ENCODE peak calls at places on chromosomes 4 and X, in six cellular contexts. G is mesenchymal stem cell, H is H1, W is neuronal stem cell, A is H9, O is IMR-90. C is an unnamed sample.

GRCh38 chrX:123475068-123475724 is 257.7 kb downstream of the THOC2 start:
- DNase-seq in H (no peak), W (no peak), G (no peak), A (no peak), O (no peak), C (no peak)

GRCh38 chrX:107480272-107480671 is 30.8 kb downstream of the FRMPD3 start:
- DNase-seq in G (no peak), O (no peak), W (no peak), H (no peak), A (no peak), C (peak)

GRCh38 chrX:28901637-28902036 is 314.4 kb downstream of the IL1RAPL1 start:
- DNase-seq in O (peak), W (no peak), A (no peak), H (no peak), G (peak), C (no peak)

GRCh38 chr4:139300431-139301142 is 718 bp upstream of the NAA15 start:
- DNase-seq in A (no peak), W (no peak), H (no peak), G (peak), O (peak), C (peak)

GRCh38 chr4:137640156-137640837 is 108.0 kb upstream of the PCDH18 start:
- DNase-seq in O (no peak), G (no peak), H (no peak), A (no peak), W (no peak), C (no peak)

GRCh38 chrX:70446380-70447350 is 2.0 kb downstream of the DLG3 start:
- DNase-seq in O (no peak), H (no peak), G (no peak), W (no peak), A (no peak), C (no peak)

GRCh38 chr4:36601864-36602263 is 320.4 kb downstream of the DTHD1 start:
- DNase-seq in G (no peak), H (no peak), W (no peak), O (no peak), A (no peak), C (no peak)

GRCh38 chrX:135112096-135112729 is 8.1 kb downstream of the ETDB start:
- DNase-seq in W (no peak), O (peak), H (peak), A (peak), G (peak), C (peak)

GRCh38 chrX:133921764-133922389 is 63.5 kb downstream of the GPC3 start:
- DNase-seq in A (peak), W (peak), G (peak), H (peak), O (peak), C (peak)

GRCh38 chrX:12548341-12548740 is 242.9 kb upstream of the PRPS2 start:
- DNase-seq in G (no peak), O (no peak), W (no peak), A (no peak), H (no peak), C (no peak)

GRCh38 chr4:21879187-21879586 is 69.4 kb downstream of the KCNIP4 start:
- DNase-seq in W (no peak), O (peak), H (peak), G (peak), A (peak), C (no peak)

GRCh38 chr4:118979712-118980111 is 91.1 kb downstream of the SYNPO2 start:
- DNase-seq in W (no peak), A (no peak), G (no peak), O (no peak), H (no peak), C (no peak)

GRCh38 chr4:22458112-22458511 is 57.8 kb downstream of the ADGRA3 start:
- DNase-seq in G (no peak), H (no peak), O (no peak), A (no peak), W (no peak), C (no peak)

GRCh38 chr4:125728568-125728967 is 413.8 kb downstream of the FAT4 start:
- DNase-seq in H (no peak), W (no peak), A (no peak), O (peak), G (peak), C (peak)

GRCh38 chr4:109658871-109659410 is 44.3 kb downstream of the CASP6 start:
- DNase-seq in G (peak), O (peak), H (no peak), W (no peak), A (no peak), C (no peak)

GRCh38 chrX:17535229-17535628 is 160.2 kb downstream of the NHS start:
- DNase-seq in G (no peak), A (peak), W (no peak), O (peak), H (peak), C (peak)

GRCh38 chrX:19593684-19594083 is 78.4 kb upstream of the MAP3K15 start:
- DNase-seq in O (peak), G (peak), A (no peak), W (no peak), H (no peak), C (peak)

GRCh38 chr4:98583265-98583664 is 75.1 kb downstream of the TSPAN5 start:
- DNase-seq in A (no peak), G (no peak), H (no peak), W (no peak), O (no peak), C (no peak)

GRCh38 chr4:154960476-154960875 is 179.4 kb downstream of the RBM46 start:
- DNase-seq in A (no peak), W (no peak), H (no peak), O (no peak), G (no peak), C (no peak)

GRCh38 chrX:114152130-114152529 is 431.8 kb upstream of the HTR2C start:
- DNase-seq in H (no peak), G (peak), O (no peak), A (no peak), W (no peak), C (peak)

GRCh38 chr4:16289872-16290554 is 63.7 kb upstream of the TAPT1 start:
- DNase-seq in H (no peak), A (no peak), O (peak), W (peak), G (peak), C (peak)

GRCh38 chrX:13189380-13189779 is 130.5 kb downstream of the ATXN3L start:
- DNase-seq in A (no peak), G (no peak), H (no peak), W (no peak), O (no peak), C (no peak)

GRCh38 chr4:63717384-63717783 is 691.9 kb downstream of the TECRL start:
- DNase-seq in G (peak), W (peak), H (no peak), A (no peak), O (no peak), C (peak)

GRCh38 chr4:144647095-144647959 is 1.4 kb downstream of the HHIP start:
- DNase-seq in A (peak), W (no peak), G (peak), H (peak), O (peak), C (no peak)

GRCh38 chrX:68252664-68253063 is 180.6 kb downstream of the OPHN1 start:
- DNase-seq in G (no peak), A (no peak), H (no peak), O (no peak), W (no peak), C (no peak)

GRCh38 chrX:19794690-19795089 is 92.7 kb downstream of the SH3KBP1 start:
- DNase-seq in A (no peak), H (no peak), W (no peak), O (no peak), G (no peak), C (no peak)

GRCh38 chr4:176084769-176085168 is 19.1 kb downstream of the WDR17 start:
- DNase-seq in A (no peak), W (no peak), H (no peak), G (no peak), O (no peak), C (no peak)
- H4K91ac ChIP-seq in A (no peak), W (no peak), H (no peak), G (no peak), O (no peak), C (no peak)

GRCh38 chr4:112865443-112865842 is 184.0 kb upstream of the ANK2 start:
- DNase-seq in A (no peak), H (no peak), W (no peak), O (no peak), G (no peak), C (no peak)
- H4K91ac ChIP-seq in A (no peak), H (no peak), W (no peak), O (no peak), G (no peak), C (no peak)

GRCh38 chrX:149006235-149006634 is 498.9 kb downstream of the IDS start:
- DNase-seq in G (no peak), H (no peak), A (no peak), O (no peak), W (no peak), C (no peak)

GRCh38 chrX:149002320-149002719 is 501.9 kb downstream of the AFF2 start:
- DNase-seq in A (no peak), O (no peak), H (no peak), W (no peak), G (no peak), C (peak)

GRCh38 chrX:149004936-149005335 is 500.2 kb downstream of the IDS start:
- DNase-seq in H (no peak), G (no peak), O (no peak), A (peak), W (peak), C (no peak)

GRCh38 chrX:149003863-149004660 is 501.0 kb downstream of the IDS start:
- DNase-seq in H (no peak), G (peak), A (no peak), O (no peak), W (no peak), C (peak)
- H4K91ac ChIP-seq in H (no peak), G (no peak), A (no peak), O (no peak), W (no peak), C (no peak)

DNA sequence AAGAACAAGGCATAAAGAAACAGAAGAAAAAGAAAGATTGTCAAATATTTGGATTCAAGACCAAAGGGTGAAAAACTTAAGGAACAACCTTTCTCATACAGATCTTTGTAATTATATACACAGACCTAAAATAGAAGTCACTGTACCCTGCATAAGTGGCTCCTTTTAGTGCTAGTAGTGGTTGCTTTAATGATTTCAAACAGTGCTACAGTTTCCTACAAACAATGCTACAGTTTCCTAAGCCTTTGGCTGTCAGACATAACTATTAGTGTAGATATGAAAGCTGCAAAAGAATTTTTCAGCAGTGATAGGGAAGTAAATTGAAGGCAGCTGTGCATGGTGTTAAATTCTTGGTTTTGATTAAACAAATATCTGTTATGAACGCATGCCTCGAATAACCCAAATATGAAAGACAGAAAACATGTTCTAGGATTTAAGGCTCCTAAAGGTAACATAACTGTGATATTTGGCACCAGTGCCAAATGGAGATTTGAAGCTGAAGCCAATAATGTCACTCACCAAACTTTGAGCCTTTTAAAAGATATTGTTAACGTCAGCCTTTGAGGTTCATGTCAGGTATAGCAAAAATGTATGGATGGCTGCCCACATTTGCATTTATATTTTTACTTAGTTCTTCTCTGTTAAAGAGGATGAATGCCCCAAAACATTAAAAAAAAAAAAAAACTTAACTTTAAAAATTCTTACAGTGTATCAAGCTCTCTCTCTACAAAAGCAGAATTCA is 36.6 kb downstream of the SMARCAD1 start:
- DNase-seq in H (no peak), W (no peak), O (no peak), A (no peak), G (no peak), C (no peak)
- H4K91ac ChIP-seq in H (no peak), W (no peak), O (no peak), A (no peak), G (no peak), C (no peak)

GRCh38 chr4:39533541-39533940 is 6.3 kb upstream of the UGDH start:
- DNase-seq in O (no peak), W (no peak), H (no peak), A (no peak), G (no peak), C (no peak)

GRCh38 chr4:39528056-39528465 is 822 bp upstream of the UGDH start:
- DNase-seq in G (peak), H (no peak), O (peak), W (no peak), A (no peak), C (peak)

GRCh38 chr4:39527296-39528055 is at the start of gene UGDH:
- DNase-seq in G (peak), A (peak), H (peak), W (peak), O (peak), C (peak)

GRCh38 chr4:39529534-39529933 is 2.3 kb upstream of the UGDH start:
- DNase-seq in G (no peak), W (no peak), H (no peak), A (no peak), O (no peak), C (no peak)

GRCh38 chr4:39530682-39531081 is 3.4 kb upstream of the UGDH start:
- DNase-seq in H (no peak), G (no peak), O (no peak), A (no peak), W (no peak), C (no peak)
- H4K91ac ChIP-seq in H (no peak), G (no peak), O (no peak), A (no peak), W (no peak), C (no peak)

GRCh38 chrX:106168107-106168506 is at the start of gene PWWP3B:
- DNase-seq in O (no peak), A (peak), W (peak), G (peak), H (no peak), C (peak)
- H4K91ac ChIP-seq in O (no peak), A (no peak), W (no peak), G (no peak), H (no peak), C (no peak)

GRCh38 chr4:6565691-6566431 is 9.1 kb upstream of the MAN2B2 start:
- DNase-seq in W (no peak), O (no peak), A (no peak), H (no peak), G (no peak), C (no peak)
- H4K91ac ChIP-seq in W (no peak), O (no peak), A (no peak), H (no peak), G (no peak), C (no peak)

C was measured in trophoblast cell.